ENCODE peak calls at places on chromosomes 12 and 14, in five cellular contexts. W is H9, G is H1, R is neuronal stem cell, J is trophoblast cell. X is an unnamed sample.
A peak's percentile ranks its signal among the peaks of the same experiment; 100 is the strongest.

GRCh38 chr12:117664169-117664568 is 302.7 kb upstream of the NOS1 start:
- DNase-seq in W (no peak), G (no peak), R (no peak), J (no peak), X (no peak)

GRCh38 chr14:68525516-68525915 is 267.4 kb downstream of the ZFP36L1 start:
- DNase-seq in W (no peak), G (no peak), R (no peak), J (no peak), X (no peak)

GRCh38 chr12:49131973-49132461 is 822 bp upstream of the TUBA1B start:
- DNase-seq in W (no peak), G (no peak), R (no peak), J (no peak), X (peak; percentile 77)

GRCh38 chr12:46585854-46586621 is 213.5 kb upstream of the SLC38A2 start:
- DNase-seq in W (peak; percentile 85), G (no peak), R (peak; percentile 53), J (no peak), X (peak; percentile 81)

GRCh38 chr12:3119745-3120660 is 42.8 kb downstream of the TSPAN9 start:
- DNase-seq in W (no peak), G (no peak), R (no peak), J (peak; percentile 13), X (no peak)

GRCh38 chr12:57106021-57106708 is 5.0 kb downstream of the STAT6 start:
- DNase-seq in W (no peak), G (no peak), R (no peak), J (no peak), X (no peak)

GRCh38 chr12:6250343-6250742 is 50.1 kb downstream of the CD9 start:
- DNase-seq in W (no peak), G (no peak), R (no peak), J (no peak), X (no peak)

GRCh38 chr14:68598621-68599447 is 194.0 kb downstream of the ZFP36L1 start:
- DNase-seq in W (no peak), G (no peak), R (no peak), J (peak; percentile 74), X (peak; percentile 90)

GRCh38 chr12:8609061-8609570 is 3.5 kb downstream of the AICDA start:
- DNase-seq in W (peak; percentile 50), G (no peak), R (peak; percentile 21), J (peak; percentile 77), X (peak; percentile 47)

GRCh38 chr12:124720019-124720686 is 143.5 kb downstream of the SCARB1 start:
- DNase-seq in W (no peak), G (no peak), R (no peak), J (peak; percentile 69), X (peak; percentile 85)

GRCh38 chr12:25386823-25387134 is 136.1 kb upstream of the KRAS start:
- DNase-seq in W (no peak), G (no peak), R (no peak), J (no peak), X (no peak)

GRCh38 chr12:20830456-20830855 is 20.0 kb downstream of the SLCO1B3 start:
- DNase-seq in W (no peak), G (no peak), R (no peak), J (no peak), X (no peak)

GRCh38 chr12:64373204-64373603 is 17.4 kb downstream of the C12orf56 start:
- DNase-seq in W (no peak), G (no peak), R (no peak), J (no peak), X (no peak)

DNA sequence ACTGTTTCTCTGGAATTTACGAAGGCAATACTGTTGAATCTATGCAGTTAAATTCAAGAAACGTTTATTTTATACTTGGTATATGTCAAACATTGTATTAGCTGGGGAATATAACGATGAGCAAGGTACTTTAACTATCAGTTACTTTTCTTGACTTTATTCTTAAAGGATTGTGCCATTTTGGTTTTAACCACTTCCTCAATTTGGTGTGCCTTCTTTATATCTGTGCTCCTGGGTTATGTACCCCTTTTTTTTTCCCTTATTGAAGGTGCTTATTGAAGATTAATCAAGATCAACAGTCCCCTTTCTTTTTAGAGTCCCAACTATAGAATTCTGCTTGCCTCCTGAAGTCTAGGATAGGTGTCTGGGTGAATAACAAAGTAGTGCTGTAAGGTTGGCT is 5.8 kb downstream of the RAB21 start:
- DNase-seq in W (no peak), G (no peak), R (no peak), J (no peak), X (no peak)
- H2BK12ac ChIP-seq in W (no peak overlapping the region), G (no peak overlapping the region), R (no peak overlapping the region), J (no peak overlapping the region), X (no peak overlapping the region)

DNA sequence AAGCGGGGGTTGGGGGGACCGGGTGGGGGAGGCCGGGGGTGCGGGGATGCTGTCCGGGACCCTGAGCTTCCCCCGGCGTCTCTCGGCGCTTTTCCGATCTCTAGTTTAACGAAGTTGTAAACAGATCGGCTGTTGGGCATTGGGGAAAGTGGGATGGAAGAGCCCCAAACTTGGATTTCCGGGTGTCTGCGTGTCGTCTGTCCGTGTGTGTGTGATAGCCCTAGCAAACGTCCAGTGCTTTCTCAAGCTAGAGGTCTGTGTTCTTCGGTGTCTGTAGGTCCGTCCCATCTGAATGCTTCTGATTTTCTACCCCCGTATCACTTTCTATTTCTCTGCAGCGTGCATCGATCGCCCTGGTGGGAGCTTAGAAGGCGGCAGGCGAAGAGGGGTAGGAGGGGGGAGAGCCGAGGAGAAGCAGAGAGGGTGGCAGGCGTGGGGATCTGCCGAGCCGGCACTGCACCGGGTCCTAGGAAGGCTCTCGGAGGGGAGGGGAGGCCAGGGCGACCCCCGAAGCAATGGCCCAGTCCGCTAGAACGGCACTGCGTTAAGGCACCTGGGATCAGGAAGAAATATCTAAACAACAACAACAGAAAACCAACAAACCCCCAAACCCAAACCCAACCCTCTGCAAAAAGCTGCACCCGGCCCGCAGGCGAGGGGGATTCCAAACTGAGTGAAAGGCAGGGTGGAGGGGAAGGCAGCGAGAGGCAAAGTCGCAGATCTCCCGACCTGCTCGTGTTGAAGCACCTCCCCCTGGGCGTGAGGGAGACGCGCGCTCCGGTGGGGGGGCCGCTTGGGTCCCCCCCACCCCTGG is 1.0 kb downstream of the KCNA1 start:
- DNase-seq in W (peak; percentile 41), G (peak; percentile 60), R (no peak), J (no peak), X (no peak)
- H3K4me2 ChIP-seq in W (peak overlapping the region; percentile 93), G (peak overlapping the region; percentile 99), R (peak overlapping the region; percentile 96), J (peak overlapping the region; percentile 23), X (peak overlapping the region; percentile 56)

GRCh38 chr14:96727076-96727475 is 70.1 kb upstream of the VRK1 start:
- DNase-seq in W (no peak), G (no peak), R (no peak), J (peak; percentile 84), X (no peak)
- H2BK12ac ChIP-seq in W (no peak overlapping the region), G (no peak overlapping the region), R (no peak overlapping the region), J (no peak overlapping the region), X (no peak overlapping the region)

DNA sequence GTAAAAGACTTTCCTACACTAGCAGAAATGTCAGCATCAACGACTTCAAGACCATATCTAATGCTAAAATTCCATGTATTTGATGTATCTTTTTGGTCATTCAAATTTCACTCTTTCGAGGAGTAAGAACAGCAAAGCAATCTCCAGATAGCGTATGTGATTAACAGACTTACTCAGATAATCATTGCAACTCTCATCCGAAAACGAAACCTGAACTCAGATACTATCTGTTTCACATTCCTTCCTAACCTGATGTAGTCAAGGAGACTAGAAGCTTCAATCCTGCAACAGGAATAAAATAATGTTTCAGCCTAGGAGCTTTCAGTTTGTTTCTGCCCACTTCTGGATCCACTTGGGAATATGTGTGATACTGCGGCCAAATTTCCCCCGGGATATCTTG is 286.3 kb downstream of the NUAK1 start:
- DNase-seq in W (no peak), G (no peak), R (no peak), J (peak; percentile 77), X (no peak)
- H3K4me2 ChIP-seq in W (no peak overlapping the region), G (no peak overlapping the region), R (no peak overlapping the region), J (peak overlapping the region; percentile 15), X (no peak overlapping the region)

GRCh38 chr14:104316121-104316722 is 177.8 kb downstream of the KIF26A start:
- DNase-seq in W (no peak), G (no peak), R (no peak), J (no peak), X (no peak)
- H2BK12ac ChIP-seq in W (no peak overlapping the region), G (no peak overlapping the region), R (peak overlapping the region; percentile 10), J (no peak overlapping the region), X (no peak overlapping the region)

DNA sequence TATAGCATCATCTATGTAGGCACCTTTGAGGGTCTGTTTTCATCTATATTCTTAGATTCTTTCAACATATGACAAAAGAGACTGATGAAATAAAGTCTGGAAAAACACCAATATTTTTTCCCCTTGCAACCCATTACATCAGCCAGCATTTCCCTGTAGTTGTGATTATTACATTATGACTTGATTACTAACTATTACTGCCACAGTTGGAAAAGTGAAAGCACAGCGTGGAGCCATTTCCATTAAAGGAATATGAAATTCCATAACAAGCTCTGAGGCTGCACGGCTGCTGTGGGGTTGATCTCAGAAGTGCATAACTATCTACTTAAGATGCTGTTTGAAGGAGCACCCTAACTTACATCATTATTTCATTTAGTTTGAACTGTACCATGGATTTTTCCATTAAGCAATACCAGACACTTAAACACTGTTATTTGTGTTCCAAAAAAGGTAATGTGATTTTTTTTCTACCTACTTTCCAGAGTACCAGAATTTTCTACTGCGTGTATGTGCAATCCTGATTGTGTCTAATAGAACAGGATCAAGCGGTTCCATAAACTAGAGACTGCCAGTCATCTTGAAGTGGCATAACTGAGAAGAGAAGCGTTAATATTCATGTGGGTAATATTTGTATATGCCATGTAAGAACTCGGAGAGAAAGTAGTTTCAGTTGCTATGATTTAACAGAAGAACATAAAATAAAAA is 405.5 kb downstream of the MDGA2 start:
- DNase-seq in W (no peak), G (no peak), R (no peak), J (no peak), X (peak; percentile 70)
- H3K4me2 ChIP-seq in W (no peak overlapping the region), G (no peak overlapping the region), R (no peak overlapping the region), J (no peak overlapping the region), X (no peak overlapping the region)

DNA sequence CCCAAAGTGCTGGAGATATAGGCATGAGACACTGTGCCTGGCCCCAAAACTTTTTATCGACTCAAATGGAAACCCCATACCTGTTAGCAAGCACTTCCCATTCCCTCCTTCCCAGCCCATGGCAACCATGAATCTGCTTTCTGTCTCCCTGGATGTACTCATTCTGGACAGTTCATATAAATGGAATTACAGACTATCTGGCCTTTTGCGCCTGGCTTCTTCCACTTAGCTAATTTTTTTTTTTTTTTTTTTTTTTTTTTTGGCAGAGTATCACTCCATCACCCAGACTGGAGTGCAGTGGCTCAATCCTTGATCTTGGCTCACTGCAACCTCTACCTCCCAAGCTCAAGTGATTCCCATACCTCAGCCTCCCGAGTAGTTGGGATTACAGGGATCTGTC is 134.5 kb upstream of the MED13L start:
- DNase-seq in W (no peak), G (no peak), R (no peak), J (no peak), X (no peak)
- H2BK12ac ChIP-seq in W (no peak overlapping the region), G (no peak overlapping the region), R (no peak overlapping the region), J (peak overlapping the region; percentile 44), X (peak overlapping the region; percentile 44)